ENCODE peak calls at places on chromosomes 1 and 21, in six cellular contexts. Y is BJ, D is endothelial cell of umbilical vein, M is HCT116, J is transverse colon, T is A549. C is an unnamed sample.

GRCh38 chr1:207487636-207488035 is 8.3 kb upstream of the CR1 start:
- DNase-seq in Y (no peak), D (no peak), M (no peak), J (no peak), T (no peak), C (no peak)

GRCh38 chr1:113677250-113678158 is 81.8 kb downstream of the PHTF1 start:
- DNase-seq in Y (peak; percentile 1), D (peak; percentile 67), M (peak; percentile 44), J (no peak), T (peak; percentile 49), C (no peak)

GRCh38 chr1:202807367-202807925 is 775 bp downstream of the KDM5B start:
- DNase-seq in Y (no peak), D (no peak), M (no peak), J (peak; percentile 30), T (peak; percentile 51), C (no peak)

GRCh38 chr1:199551967-199552565 is 475.4 kb upstream of the NR5A2 start:
- DNase-seq in Y (peak; percentile 17), D (peak; percentile 77), M (peak; percentile 40), J (peak; percentile 14), T (peak; percentile 65), C (peak; percentile 9)

GRCh38 chr1:59022199-59022598 is 238.4 kb upstream of the JUN start:
- DNase-seq in Y (no peak), D (no peak), M (no peak), J (no peak), T (no peak), C (no peak)

GRCh38 chr1:237393632-237394031 is 351.6 kb downstream of the RYR2 start:
- DNase-seq in Y (no peak), D (no peak), M (no peak), J (no peak), T (no peak), C (no peak)

GRCh38 chr1:224067621-224068457 is 46.1 kb upstream of the FBXO28 start:
- DNase-seq in Y (no peak), D (peak; percentile 52), M (no peak), J (no peak), T (no peak), C (no peak)

GRCh38 chr1:111831153-111831552 is 75.5 kb downstream of the DDX20 start:
- DNase-seq in Y (no peak), D (no peak), M (no peak), J (no peak), T (no peak), C (no peak)

GRCh38 chr1:20349561-20349960 is 58.9 kb downstream of the VWA5B1 start:
- DNase-seq in Y (no peak), D (no peak), M (no peak), J (no peak), T (no peak), C (no peak)

GRCh38 chr1:72485786-72486185 is 203.4 kb upstream of the NEGR1 start:
- DNase-seq in Y (no peak), D (peak; percentile 2), M (no peak), J (no peak), T (no peak), C (peak; percentile 5)

GRCh38 chr1:31405578-31406245 is 7.3 kb upstream of the SERINC2 start:
- DNase-seq in Y (no peak), D (no peak), M (no peak), J (no peak), T (no peak), C (no peak)

GRCh38 chr1:115237507-115237906 is 100.5 kb downstream of the NGF start:
- DNase-seq in Y (no peak), D (no peak), M (no peak), J (no peak), T (no peak), C (no peak)

GRCh38 chr1:244075247-244075722 is 24.2 kb downstream of the ZBTB18 start:
- DNase-seq in Y (no peak), D (no peak), M (no peak), J (no peak), T (no peak), C (no peak)

GRCh38 chr1:23178414-23178813 is 9.8 kb upstream of the LUZP1 start:
- DNase-seq in Y (no peak), D (peak; percentile 30), M (no peak), J (no peak), T (no peak), C (no peak)

GRCh38 chr21:45618287-45618686 is 25.2 kb upstream of the PCBP3 start:
- DNase-seq in Y (no peak), D (no peak), M (no peak), J (no peak), T (no peak), C (no peak)

GRCh38 chr1:67791686-67792475 is 41.4 kb downstream of the GNG12 start:
- DNase-seq in Y (peak; percentile 83), D (peak; percentile 87), M (no peak), J (no peak), T (peak; percentile 86), C (peak; percentile 91)

GRCh38 chr1:109659997-109660755 is 4.3 kb downstream of the GSTM4 start:
- DNase-seq in Y (no peak), D (no peak), M (no peak), J (no peak), T (no peak), C (no peak)

GRCh38 chr1:6904476-6905170 is 119.4 kb downstream of the CAMTA1 start:
- DNase-seq in Y (no peak), D (no peak), M (no peak), J (no peak), T (no peak), C (no peak)

GRCh38 chr1:222828939-222829338 is 14.1 kb downstream of the DISP1 start:
- DNase-seq in Y (no peak), D (no peak), M (no peak), J (no peak), T (no peak), C (no peak)
- TF ChIP-seq CTCF in Y (peak; percentile 31), D (no peak), M (peak; percentile 47), J (no peak), T (peak; percentile 35), C (no peak)

GRCh38 chr1:169426174-169426716 is 1.0 kb downstream of the CCDC181 start:
- DNase-seq in Y (no peak), D (no peak), M (no peak), J (no peak), T (no peak), C (no peak)
- H3K4me3 ChIP-seq in Y (no peak overlapping the region), D (no peak overlapping the region), M (no peak overlapping the region), J (no peak overlapping the region), T (no peak overlapping the region), C (no peak overlapping the region)

GRCh38 chr1:238944028-238944427 is 442.3 kb upstream of the CHRM3 start:
- DNase-seq in Y (no peak), D (no peak), M (no peak), J (no peak), T (no peak), C (no peak)
- TF ChIP-seq CTCF in Y (no peak), D (no peak), M (no peak), J (no peak), T (no peak), C (no peak)

GRCh38 chr1:226149806-226150205 is 36.7 kb downstream of the ACBD3 start:
- DNase-seq in Y (no peak), D (no peak), M (no peak), J (no peak), T (peak; percentile 37), C (no peak)
- H3K4me3 ChIP-seq in Y (no peak overlapping the region), D (no peak overlapping the region), M (no peak overlapping the region), J (no peak overlapping the region), T (no peak overlapping the region), C (no peak overlapping the region)

C was measured in AG04449.